ENCODE peak calls at places on chromosomes 11 and 22, in four cellular contexts. W is choroid plexus epithelial cell, E is glutamatergic neuron, N is astrocyte of the spinal cord. K is an unnamed sample.
A peak's percentile ranks its signal among the peaks of the same experiment; 100 is the strongest.

GRCh38 chr11:128210148-128210940 is 377.0 kb downstream of the ETS1 start:
- DNase-seq in W (peak; percentile 96), E (no peak), N (peak; percentile 95), K (no peak)

GRCh38 chr22:49372111-49372529 is 455.6 kb downstream of the BRD1 start:
- DNase-seq in W (no peak), E (no peak), N (no peak), K (no peak)

GRCh38 chr11:101870510-101870909 is 44.3 kb upstream of the CEP126 start:
- DNase-seq in E (no peak), W (peak; percentile 59), N (peak; percentile 73), K (no peak)

GRCh38 chr11:103806130-103806900 is 230.1 kb upstream of the DDI1 start:
- DNase-seq in N (peak; percentile 92), E (no peak), W (peak; percentile 93), K (no peak)

GRCh38 chr11:110131386-110132123 is 38.4 kb downstream of the ZC3H12C start:
- DNase-seq in E (peak; percentile 39), N (no peak), W (no peak), K (peak; percentile 70)

GRCh38 chr22:33018232-33018864 is 39.8 kb downstream of the SYN3 start:
- DNase-seq in W (peak; percentile 67), N (peak; percentile 27), E (peak; percentile 86), K (peak; percentile 7)

GRCh38 chr11:86116386-86116726 is 47.5 kb upstream of the PICALM start:
- DNase-seq in N (peak; percentile 89), W (peak; percentile 81), E (no peak), K (no peak)

GRCh38 chr22:50576070-50576469 is 2.2 kb downstream of the CPT1B start:
- DNase-seq in E (peak; percentile 36), N (peak; percentile 17), W (peak; percentile 72), K (no peak)

GRCh38 chr11:95717314-95717713 is 72.3 kb downstream of the FAM76B start:
- DNase-seq in N (no peak), E (no peak), W (no peak), K (no peak)

GRCh38 chr11:80621871-80622270 is 1181.0 kb upstream of the TENM4 start:
- DNase-seq in W (no peak), E (no peak), N (no peak), K (no peak)

GRCh38 chr11:13761712-13762111 is 93.2 kb downstream of the FAR1 start:
- DNase-seq in W (peak; percentile 28), N (no peak), E (no peak), K (no peak)

GRCh38 chr11:109946322-109946846 is 146.8 kb upstream of the ZC3H12C start:
- DNase-seq in N (peak; percentile 95), E (peak; percentile 85), W (peak; percentile 99), K (peak; percentile 74)

GRCh38 chr22:19358703-19359553 is 67.4 kb upstream of the CLTCL1 start:
- DNase-seq in W (no peak), N (no peak), E (no peak), K (no peak)

GRCh38 chr11:65621460-65621859 is 5.9 kb downstream of the PCNX3 start:
- DNase-seq in W (no peak), N (no peak), E (no peak), K (no peak)

GRCh38 chr11:6258141-6258540 is 1.5 kb upstream of the CCKBR start:
- DNase-seq in W (no peak), N (no peak), E (no peak), K (no peak)

GRCh38 chr11:3206128-3206921 is 12.3 kb downstream of the MRGPRG start:
- DNase-seq in E (peak; percentile 5), N (no peak), W (no peak), K (no peak)

GRCh38 chr11:35619754-35620640 is 1.7 kb downstream of the FJX1 start:
- DNase-seq in W (no peak), E (peak; percentile 90), N (peak; percentile 46), K (peak; percentile 41)

GRCh38 chr11:45927684-45928413 is 5.4 kb downstream of the LARGE2 start:
- DNase-seq in W (no peak), N (no peak), E (no peak), K (no peak)

GRCh38 chr11:104451193-104451592 is 287.2 kb upstream of the PDGFD start:
- DNase-seq in W (no peak), E (no peak), N (no peak), K (no peak)

GRCh38 chr11:21602734-21603133 is 590.2 kb upstream of the ANO5 start:
- DNase-seq in W (no peak), N (no peak), E (no peak), K (no peak)

GRCh38 chr11:81839016-81839415 is 894.6 kb downstream of the FAM181B start:
- DNase-seq in N (no peak), E (no peak), W (no peak), K (no peak)

GRCh38 chr11:111359223-111360149 is 19.6 kb downstream of the POU2AF1 start:
- DNase-seq in N (no peak), E (no peak), W (no peak), K (no peak)

GRCh38 chr22:30559889-30560288 is 13.3 kb upstream of the SEC14L6 start:
- DNase-seq in N (no peak), W (no peak), E (no peak), K (no peak)

GRCh38 chr11:58782066-58782465 is 50.3 kb upstream of the GLYAT start:
- DNase-seq in W (no peak), N (no peak), E (no peak), K (no peak)

GRCh38 chr11:62545437-62546243 is 966 bp downstream of the AHNAK start:
- DNase-seq in E (no peak), W (peak; percentile 93), N (peak; percentile 97), K (peak; percentile 39)

GRCh38 chr11:2208691-2209369 is 37.2 kb upstream of the TH start:
- DNase-seq in N (no peak), W (no peak), E (peak; percentile 18), K (no peak)

GRCh38 chr11:94946812-94947211 is 26.5 kb downstream of the CWC15 start:
- DNase-seq in E (no peak), W (no peak), N (no peak), K (no peak)

GRCh38 chr11:8480858-8481257 is 113.2 kb downstream of the STK33 start:
- DNase-seq in W (no peak), E (no peak), N (no peak), K (no peak)

GRCh38 chr11:114059984-114060401 is 482 bp downstream of the ZBTB16 start:
- DNase-seq in W (peak; percentile 78), N (peak; percentile 54), E (peak; percentile 65), K (no peak)